ENCODE peak calls at places on chromosomes 16 and 17, in nine cellular contexts. F is hepatocyte; S is stromal cell of bone marrow; N is AG08395; Z is T-helper 9 cell; C is kidney epithelial cell; Y is stimulated activated naive CD8-positive, alpha-beta T cell treated with anti-CD3 and anti-CD28 coated beads, Interleukin-15, Interleukin-2, amounts not matched to agents 100 U/mL and 50 U/mL, for 24 hours; J is Right ventricle myocardium superior; G is posterior vena cava. D is an unnamed sample.

GRCh38 chr17:279776-280175 is 72.8 kb downstream of the RPH3AL start:
- DNase-seq in Y (no peak), S (no peak), G (no peak), Z (no peak), N (no peak), C (no peak), J (no peak), F (no peak), D (no peak)

GRCh38 chr16:25051446-25052160 is 36.4 kb upstream of the ARHGAP17 start:
- DNase-seq in F (no peak), J (no peak), N (peak; percentile 31), Z (no peak), G (no peak), S (no peak), Y (no peak), C (no peak), D (peak; percentile 61)

GRCh38 chr17:44232061-44232460 is 12.6 kb upstream of the UBTF start:
- DNase-seq in Y (no peak), F (no peak), G (no peak), C (no peak), Z (no peak), J (no peak), S (no peak), N (no peak), D (no peak)

GRCh38 chr17:18182978-18183333 is 672 bp upstream of the ALKBH5 start:
- DNase-seq in Y (peak; percentile 92), G (peak; percentile 97), J (peak; percentile 94), F (peak; percentile 91), C (no peak), S (peak; percentile 62), N (peak; percentile 83), Z (peak; percentile 72), D (peak; percentile 94)

GRCh38 chr17:4230142-4230541 is 33.6 kb downstream of the ANKFY1 start:
- DNase-seq in C (peak; percentile 82), J (no peak), Y (no peak), S (peak; percentile 92), G (no peak), F (peak; percentile 86), Z (no peak), N (peak; percentile 92), D (peak; percentile 98)

GRCh38 chr17:66610734-66611133 is 224.2 kb upstream of the CACNG5 start:
- DNase-seq in G (no peak), Y (no peak), N (no peak), F (no peak), J (no peak), C (no peak), S (no peak), Z (no peak), D (no peak)

GRCh38 chr17:55402374-55402773 is 19.3 kb downstream of the MMD start:
- DNase-seq in C (no peak), Z (no peak), Y (no peak), F (no peak), N (no peak), S (no peak), J (no peak), G (no peak), D (no peak)

GRCh38 chr17:53722407-53722806 is 100.3 kb upstream of the KIF2B start:
- DNase-seq in Z (no peak), C (peak; percentile 100), N (peak; percentile 94), S (peak; percentile 97), G (no peak), Y (no peak), F (peak; percentile 24), J (no peak), D (peak; percentile 83)